ENCODE peak calls at places on chromosomes 6 and 20, in seven cellular contexts. C, J, V, Z, L, B and I are unnamed samples.

GRCh38 chr6:115612796-115613479 is 447.8 kb downstream of the FRK start:
- DNase-seq in C (no peak), J (no peak), V (no peak), Z (no peak), L (no peak), B (no peak), I (no peak)

GRCh38 chr6:23013776-23014175 is 444.4 kb downstream of the HDGFL1 start:
- DNase-seq in C (peak), J (no peak), V (peak), Z (no peak), L (no peak), B (no peak), I (peak)

GRCh38 chr6:68653074-68653705 is 18.1 kb downstream of the ADGRB3 start:
- DNase-seq in C (no peak), J (no peak), V (no peak), Z (no peak), L (no peak), B (no peak), I (no peak)

GRCh38 chr20:56909918-56910714 is 281.0 kb downstream of the TFAP2C start:
- DNase-seq in C (no peak), J (no peak), V (no peak), Z (no peak), L (no peak), B (no peak), I (no peak)

GRCh38 chr6:26743157-26743821 is 83.7 kb upstream of the ZNF322 start:
- DNase-seq in C (peak), J (peak), V (peak), Z (peak), L (no peak), B (no peak), I (peak)

GRCh38 chr6:160912411-160912810 is 79.2 kb upstream of the MAP3K4 start:
- DNase-seq in C (no peak), J (no peak), V (no peak), Z (no peak), L (no peak), B (no peak), I (no peak)

GRCh38 chr20:3735768-3736167 is 3.3 kb downstream of the HSPA12B start:
- DNase-seq in C (no peak), J (no peak), V (no peak), Z (peak), L (no peak), B (no peak), I (no peak)

GRCh38 chr6:125229080-125229479 is 72.7 kb downstream of the HDDC2 start:
- DNase-seq in C (no peak), J (no peak), V (peak), Z (no peak), L (no peak), B (no peak), I (no peak)

GRCh38 chr6:28711325-28711724 is 185.6 kb downstream of the GPX5 start:
- DNase-seq in C (no peak), J (no peak), V (no peak), Z (no peak), L (no peak), B (no peak), I (no peak)

GRCh38 chr6:166471797-166472260 is 89.1 kb upstream of the MPC1 start:
- DNase-seq in C (no peak), J (no peak), V (no peak), Z (peak), L (no peak), B (no peak), I (no peak)

GRCh38 chr6:166476061-166476591 is 93.4 kb upstream of the MPC1 start:
- DNase-seq in C (no peak), J (no peak), V (no peak), Z (no peak), L (no peak), B (no peak), I (no peak)

GRCh38 chr6:166476634-166477215 is 94.0 kb upstream of the MPC1 start:
- DNase-seq in C (peak), J (no peak), V (no peak), Z (no peak), L (no peak), B (no peak), I (no peak)

GRCh38 chr6:166474721-166475565 is 92.2 kb upstream of the MPC1 start:
- DNase-seq in C (no peak), J (no peak), V (no peak), Z (no peak), L (no peak), B (no peak), I (no peak)

DNA sequence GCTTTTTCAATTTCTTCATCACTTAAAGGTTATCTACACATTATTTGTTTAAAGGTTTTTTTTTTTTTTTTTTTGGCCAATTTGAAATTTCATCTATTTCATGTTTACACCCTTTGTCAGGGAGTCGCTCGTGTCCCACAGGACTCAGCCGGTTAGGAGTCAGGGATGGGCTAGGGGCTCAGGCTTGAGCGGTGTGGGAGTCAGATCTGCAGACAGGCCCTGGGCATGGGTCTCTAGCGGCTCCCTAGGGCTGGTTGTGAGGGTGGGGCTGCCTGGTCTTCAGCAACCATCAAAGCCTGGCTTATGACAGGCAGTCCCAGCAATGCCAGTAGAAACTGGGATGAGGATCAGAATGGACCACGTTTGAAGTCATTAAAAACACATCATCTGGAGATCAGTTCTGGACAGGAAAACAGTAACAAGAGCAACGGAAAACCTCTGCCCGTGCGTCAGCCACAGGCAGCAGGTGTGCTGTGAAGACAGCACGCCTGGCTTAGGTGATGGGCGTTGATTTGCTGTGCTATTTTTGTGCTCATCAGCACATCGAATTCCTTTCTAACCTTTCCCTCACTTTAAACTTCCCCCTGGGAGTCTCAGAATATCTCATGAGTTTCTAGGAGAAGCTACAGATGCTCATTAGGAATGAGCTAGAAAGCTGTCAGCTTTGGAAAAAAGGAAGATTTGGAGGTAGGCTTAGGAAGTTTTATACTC is 91.3 kb upstream of the MPC1 start:
- DNase-seq in C (no peak), J (no peak), V (no peak), Z (peak), L (no peak), B (no peak), I (no peak)
- H2BK120ac ChIP-seq in C (no peak), J (no peak), V (no peak), Z (no peak), L (no peak), B (no peak), I (no peak)

GRCh38 chr6:74410630-74411029 is 714.6 kb downstream of the CD109 start:
- DNase-seq in C (no peak), J (no peak), V (peak), Z (no peak), L (no peak), B (no peak), I (peak)

GRCh38 chr6:74404366-74404765 is 708.4 kb downstream of the CD109 start:
- DNase-seq in C (no peak), J (no peak), V (peak), Z (no peak), L (no peak), B (no peak), I (peak)

GRCh38 chr6:74415056-74415455 is 719.1 kb downstream of the CD109 start:
- DNase-seq in C (no peak), J (no peak), V (no peak), Z (no peak), L (no peak), B (no peak), I (peak)

GRCh38 chr6:74408844-74409243 is 712.8 kb downstream of the CD109 start:
- DNase-seq in C (no peak), J (no peak), V (peak), Z (no peak), L (no peak), B (no peak), I (peak)

GRCh38 chr6:74409447-74409846 is 713.4 kb downstream of the CD109 start:
- DNase-seq in C (peak), J (peak), V (peak), Z (no peak), L (no peak), B (no peak), I (peak)
- H3K9ac ChIP-seq in C (no peak), J (no peak), V (no peak), Z (no peak), L (no peak), B (no peak), I (peak)

DNA sequence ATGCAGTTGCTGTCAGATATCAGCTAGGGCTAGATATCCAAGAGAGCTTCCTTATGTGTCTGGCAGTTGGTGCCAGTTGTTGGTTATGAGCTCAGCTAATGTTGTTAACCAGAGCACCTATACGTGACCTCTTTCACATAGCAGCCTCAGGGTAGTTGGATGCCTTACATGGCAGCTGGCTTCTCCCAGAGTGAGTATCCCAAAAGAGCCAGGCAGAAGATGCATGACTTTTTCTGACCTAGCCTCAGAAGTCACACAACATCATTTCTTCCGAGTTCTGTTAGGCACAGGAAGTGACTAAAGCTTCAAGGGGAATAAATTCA is 175.7 kb downstream of the VEGFA start:
- DNase-seq in C (no peak), J (no peak), V (no peak), Z (no peak), L (no peak), B (peak), I (no peak)
- H2BK120ac ChIP-seq in C (no peak), J (no peak), V (no peak), Z (no peak), L (no peak), B (no peak), I (no peak)

GRCh38 chr20:45017859-45018258 is 51.5 kb downstream of the STK4 start:
- DNase-seq in C (no peak), J (no peak), V (no peak), Z (no peak), L (no peak), B (no peak), I (peak)

GRCh38 chr20:45019027-45019763 is 52.9 kb downstream of the STK4 start:
- DNase-seq in C (no peak), J (no peak), V (no peak), Z (no peak), L (no peak), B (no peak), I (no peak)

GRCh38 chr20:45014671-45015415 is 48.5 kb downstream of the STK4 start:
- DNase-seq in C (peak), J (no peak), V (peak), Z (no peak), L (no peak), B (peak), I (peak)

GRCh38 chr20:45017281-45017680 is 51.0 kb downstream of the STK4 start:
- DNase-seq in C (peak), J (no peak), V (no peak), Z (peak), L (no peak), B (no peak), I (no peak)

DNA sequence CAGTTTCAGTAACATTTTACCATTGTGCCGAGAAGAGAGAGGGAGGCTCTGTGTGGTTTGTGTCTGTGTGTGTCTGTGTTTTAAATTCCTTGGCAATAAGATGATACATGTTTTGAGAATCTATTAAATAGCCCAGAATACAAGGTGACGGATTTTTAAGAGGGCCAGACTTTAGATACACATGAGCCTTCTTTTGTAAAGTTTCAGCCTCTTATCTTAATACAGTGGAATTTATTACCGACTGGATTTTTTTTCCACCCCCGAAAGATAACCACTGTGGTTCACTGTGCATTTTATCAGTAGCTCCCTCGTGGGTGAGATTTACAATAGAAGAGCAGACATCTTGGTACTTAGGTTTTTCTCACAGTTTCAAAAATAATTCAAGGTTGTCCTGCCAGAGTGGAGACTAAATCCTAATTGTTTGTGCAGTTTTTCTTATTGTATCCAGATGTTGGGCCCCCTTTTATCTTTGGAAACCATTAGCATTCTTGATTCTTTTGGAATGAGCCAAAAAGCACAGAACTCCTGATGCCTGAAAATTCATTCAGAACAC is 49.9 kb downstream of the STK4 start:
- DNase-seq in C (no peak), J (no peak), V (peak), Z (no peak), L (no peak), B (no peak), I (peak)
- H3K9ac ChIP-seq in C (no peak), J (no peak), V (no peak), Z (no peak), L (no peak), B (no peak), I (peak)